ENCODE peak calls at places on chromosomes 3 and 15, in eight cellular contexts. E, S, T, R, G, P, X and J are unnamed samples.

GRCh38 chr3:114455432-114455831 is 161.6 kb downstream of the TIGIT start:
- DNase-seq in E (no peak), S (no peak), T (no peak), R (no peak), G (no peak), P (no peak), X (no peak), J (no peak)

GRCh38 chr3:168813261-168813660 is 717.5 kb upstream of the GOLIM4 start:
- DNase-seq in E (no peak), S (no peak), T (no peak), R (no peak), G (no peak), P (no peak), X (no peak), J (no peak)

GRCh38 chr15:82709081-82709420 is 624 bp downstream of the AP3B2 start:
- DNase-seq in E (no peak), S (no peak), T (no peak), R (no peak), G (no peak), P (no peak), X (no peak), J (peak; percentile 3)

GRCh38 chr3:55721716-55722484 is 234.8 kb upstream of the WNT5A start:
- DNase-seq in E (no peak), S (no peak), T (peak; percentile 40), R (no peak), G (no peak), P (peak; percentile 10), X (no peak), J (peak; percentile 46)

GRCh38 chr15:57220220-57220619 is 156.1 kb upstream of the CGNL1 start:
- DNase-seq in E (no peak), S (peak; percentile 80), T (no peak), R (no peak), G (no peak), P (no peak), X (no peak), J (peak; percentile 71)

GRCh38 chr3:45497963-45498362 is 96.6 kb upstream of the LIMD1 start:
- DNase-seq in E (no peak), S (no peak), T (no peak), R (no peak), G (no peak), P (no peak), X (no peak), J (no peak)

GRCh38 chr15:71042356-71042922 is 72.8 kb upstream of the THSD4 start:
- DNase-seq in E (no peak), S (no peak), T (no peak), R (no peak), G (no peak), P (no peak), X (no peak), J (no peak)

GRCh38 chr3:37922721-37923575 is 61.3 kb downstream of the CTDSPL start:
- DNase-seq in E (no peak), S (no peak), T (no peak), R (no peak), G (no peak), P (peak; percentile 58), X (no peak), J (peak; percentile 55)

GRCh38 chr3:169384576-169384975 is 278.9 kb downstream of the MECOM start:
- DNase-seq in E (no peak), S (no peak), T (no peak), R (no peak), G (no peak), P (no peak), X (no peak), J (no peak)

GRCh38 chr3:52067046-52067445 is 10.7 kb upstream of the DUSP7 start:
- DNase-seq in E (no peak), S (no peak), T (no peak), R (no peak), G (no peak), P (no peak), X (no peak), J (no peak)

GRCh38 chr15:34984884-34985630 is 3.0 kb downstream of the ZNF770 start:
- DNase-seq in E (no peak), S (no peak), T (no peak), R (no peak), G (no peak), P (no peak), X (no peak), J (peak; percentile 46)

GRCh38 chr15:68366314-68366713 is 65.6 kb downstream of the ITGA11 start:
- DNase-seq in E (no peak), S (no peak), T (no peak), R (no peak), G (no peak), P (no peak), X (no peak), J (no peak)

GRCh38 chr15:33226559-33227181 is 32.2 kb upstream of the FMN1 start:
- DNase-seq in E (no peak), S (peak; percentile 35), T (no peak), R (no peak), G (peak; percentile 33), P (peak; percentile 60), X (no peak), J (peak; percentile 38)

GRCh38 chr3:151426337-151426648 is 34.6 kb downstream of the IGSF10 start:
- DNase-seq in E (no peak), S (no peak), T (no peak), R (no peak), G (no peak), P (no peak), X (no peak), J (no peak)

GRCh38 chr15:66955871-66956585 is 109.4 kb upstream of the SMAD3 start:
- DNase-seq in E (no peak), S (no peak), T (no peak), R (no peak), G (peak; percentile 60), P (peak; percentile 84), X (no peak), J (peak; percentile 34)

GRCh38 chr15:22916606-22917350 is 63.4 kb downstream of the CYFIP1 start:
- DNase-seq in E (no peak), S (no peak), T (no peak), R (no peak), G (no peak), P (no peak), X (no peak), J (no peak)

GRCh38 chr15:80706161-80706560 is 11.1 kb downstream of the ABHD17C start:
- DNase-seq in E (no peak), S (peak; percentile 59), T (no peak), R (no peak), G (no peak), P (no peak), X (no peak), J (no peak)

GRCh38 chr15:99369250-99369649 is 118.0 kb downstream of the LRRC28 start:
- DNase-seq in E (no peak), S (no peak), T (no peak), R (no peak), G (no peak), P (no peak), X (no peak), J (no peak)

GRCh38 chr3:100760377-100760776 is 51.1 kb downstream of the TFG start:
- DNase-seq in E (no peak), S (no peak), T (no peak), R (no peak), G (no peak), P (no peak), X (no peak), J (no peak)

GRCh38 chr15:22811640-22812039 is 25.2 kb downstream of the NIPA1 start:
- DNase-seq in E (no peak), S (peak; percentile 12), T (peak; percentile 46), R (peak; percentile 32), G (peak; percentile 30), P (no peak), X (no peak), J (peak; percentile 32)

GRCh38 chr3:69012836-69013255 is 638 bp downstream of the EOGT start:
- DNase-seq in E (no peak), S (peak; percentile 32), T (peak; percentile 59), R (peak; percentile 69), G (peak; percentile 8), P (peak; percentile 30), X (no peak), J (peak; percentile 78)

GRCh38 chr3:153856932-153857331 is 264.3 kb upstream of the ARHGEF26 start:
- DNase-seq in E (peak; percentile 2), S (no peak), T (no peak), R (no peak), G (no peak), P (peak; percentile 56), X (no peak), J (peak; percentile 59)

GRCh38 chr3:57971975-57972374 is 36.2 kb upstream of the FLNB start:
- DNase-seq in E (no peak), S (no peak), T (no peak), R (no peak), G (no peak), P (no peak), X (no peak), J (no peak)

GRCh38 chr3:147757919-147758318 is 348.8 kb downstream of the ZIC1 start:
- DNase-seq in E (no peak), S (no peak), T (no peak), R (no peak), G (no peak), P (no peak), X (no peak), J (no peak)

GRCh38 chr3:106215047-106215446 is 346.2 kb upstream of the CBLB start:
- DNase-seq in E (no peak), S (no peak), T (no peak), R (no peak), G (no peak), P (peak; percentile 38), X (no peak), J (no peak)

GRCh38 chr3:190345027-190345821 is 23.0 kb upstream of the CLDN1 start:
- DNase-seq in E (no peak), S (no peak), T (no peak), R (no peak), G (peak; percentile 97), P (peak; percentile 91), X (no peak), J (peak; percentile 96)

GRCh38 chr3:51384145-51384729 is 854 bp upstream of the MANF start:
- DNase-seq in E (no peak), S (no peak), T (peak; percentile 38), R (peak; percentile 62), G (peak; percentile 29), P (peak; percentile 35), X (no peak), J (peak; percentile 23)

GRCh38 chr15:84669726-84670125 is 11.7 kb upstream of the NMB start:
- DNase-seq in E (no peak), S (no peak), T (no peak), R (no peak), G (no peak), P (no peak), X (no peak), J (no peak)

GRCh38 chr3:46999516-47000197 is 20.2 kb downstream of the NBEAL2 start:
- DNase-seq in E (no peak), S (no peak), T (no peak), R (no peak), G (no peak), P (no peak), X (no peak), J (no peak)

GRCh38 chr3:113287818-113288648 is 76.7 kb downstream of the BOC start:
- DNase-seq in E (no peak), S (peak; percentile 68), T (peak; percentile 74), R (peak; percentile 65), G (peak; percentile 54), P (peak; percentile 78), X (no peak), J (peak; percentile 80)

GRCh38 chr3:128100126-128100525 is 23.5 kb downstream of the RUVBL1 start:
- DNase-seq in E (no peak), S (no peak), T (no peak), R (no peak), G (no peak), P (no peak), X (no peak), J (no peak)

GRCh38 chr3:146544013-146544928 is at the start of gene PLSCR1:
- DNase-seq in E (peak; percentile 70), S (peak; percentile 86), T (peak; percentile 87), R (peak; percentile 51), G (peak; percentile 98), P (peak; percentile 99), X (peak; percentile 84), J (peak; percentile 98)

GRCh38 chr3:48662753-48663488 is at the start of gene CELSR3:
- DNase-seq in E (no peak), S (peak; percentile 69), T (peak; percentile 81), R (peak; percentile 89), G (peak; percentile 63), P (peak; percentile 77), X (no peak), J (peak; percentile 95)

GRCh38 chr3:50370594-50370993 is 11.3 kb upstream of the TMEM115 start:
- DNase-seq in E (no peak), S (peak; percentile 13), T (peak; percentile 41), R (no peak), G (no peak), P (peak; percentile 51), X (no peak), J (peak; percentile 58)